ENCODE peak calls at places on chromosomes 13 and 19, in ten cellular contexts. I is renal cortical epithelial cell; L is endothelial cell; C is CD4-positive, alpha-beta T cell; K is IMR-90; Q is left cardiac atrium; G is T-cell; V is heart right ventricle; W is kidney epithelial cell; D is AML-193. E is an unnamed sample.

GRCh38 chr19:38862321-38863059 is 12.7 kb upstream of the HNRNPL start:
- DNase-seq in W (no peak), D (no peak), V (no peak), C (no peak), K (no peak), G (no peak), Q (no peak), L (no peak), I (peak; percentile 58), E (peak; percentile 43)

GRCh38 chr13:49998714-49999624 is 2.1 kb downstream of the TRIM13 start:
- DNase-seq in K (no peak), Q (no peak), C (no peak), G (no peak), L (no peak), V (no peak), I (no peak), D (no peak), W (no peak), E (no peak)

GRCh38 chr19:17706750-17707181 is 12.5 kb upstream of the MAP1S start:
- DNase-seq in W (no peak), K (peak; percentile 39), G (no peak), Q (peak; percentile 43), D (no peak), I (peak; percentile 23), L (no peak), V (no peak), C (no peak), E (peak; percentile 50)

GRCh38 chr19:53195265-53195879 is 2.2 kb upstream of the ZNF665 start:
- DNase-seq in Q (peak; percentile 73), I (peak; percentile 71), C (peak; percentile 61), G (peak; percentile 58), W (peak; percentile 23), V (peak; percentile 53), L (peak; percentile 77), D (peak; percentile 83), K (peak; percentile 81), E (peak; percentile 84)

GRCh38 chr13:44575741-44576395 is at the start of gene TSC22D1:
- DNase-seq in L (peak; percentile 50), V (peak; percentile 48), G (peak; percentile 60), I (peak; percentile 14), C (peak; percentile 72), K (peak; percentile 56), D (peak; percentile 16), Q (peak; percentile 56), W (no peak), E (peak; percentile 67)

GRCh38 chr19:42096255-42096837 is 20.4 kb downstream of the ZNF574 start:
- DNase-seq in Q (no peak), V (no peak), L (no peak), G (no peak), I (no peak), K (no peak), C (no peak), D (no peak), W (no peak), E (no peak)

GRCh38 chr19:32862173-32862572 is 7.4 kb downstream of the SLC7A9 start:
- DNase-seq in L (no peak), V (no peak), C (no peak), K (no peak), D (no peak), Q (no peak), W (no peak), I (no peak), G (no peak), E (no peak)

GRCh38 chr19:58543826-58544590 is at the start of gene TRIM28:
- DNase-seq in V (peak; percentile 99), C (peak; percentile 100), W (peak; percentile 90), Q (peak; percentile 99), D (no peak), G (peak; percentile 100), K (peak; percentile 99), L (peak; percentile 99), I (peak; percentile 95), E (peak; percentile 100)

GRCh38 chr13:30027569-30028455 is 177.4 kb upstream of the UBL3 start:
- DNase-seq in W (no peak), C (no peak), I (no peak), V (no peak), K (peak; percentile 59), G (no peak), D (peak; percentile 14), L (no peak), Q (no peak), E (no peak)

GRCh38 chr13:34627499-34627898 is 314.6 kb upstream of the NBEA start:
- DNase-seq in I (no peak), D (no peak), V (no peak), W (no peak), Q (no peak), C (no peak), K (no peak), G (no peak), L (no peak), E (no peak)

GRCh38 chr19:35637165-35637564 is 4.4 kb upstream of the ETV2 start:
- DNase-seq in C (no peak), Q (no peak), D (no peak), V (no peak), W (no peak), L (no peak), I (no peak), K (no peak), G (no peak), E (no peak)

GRCh38 chr13:114161644-114162532 is 17.2 kb upstream of the CFAP97D2 start:
- DNase-seq in Q (peak; percentile 64), I (no peak), L (no peak), C (peak; percentile 44), G (peak; percentile 38), V (no peak), D (peak; percentile 72), K (peak; percentile 19), W (no peak), E (no peak)

GRCh38 chr19:33796164-33797100 is at the start of gene KCTD15:
- DNase-seq in D (no peak), G (no peak), I (no peak), L (peak; percentile 55), V (peak; percentile 51), K (peak; percentile 31), W (no peak), C (no peak), Q (peak; percentile 63), E (peak; percentile 81)

GRCh38 chr19:51301266-51301665 is 10.2 kb upstream of the IGLON5 start:
- DNase-seq in W (no peak), G (no peak), K (no peak), L (no peak), V (no peak), D (no peak), Q (no peak), I (no peak), C (no peak), E (no peak)

E was measured in astrocyte of the hippocampus.